ENCODE peak calls at places on chromosome 12, in six cellular contexts. Y is trophoblast cell, Q is H9, X is IMR-90, V is H1, D is mesenchymal stem cell. G is an unnamed sample.

GRCh38 chr12:108842364-108842763 is 15.0 kb downstream of the SSH1 start:
- DNase-seq in X (no peak), D (no peak), Q (no peak), Y (no peak), V (no peak), G (no peak)

GRCh38 chr12:111692575-111693210 is 6.8 kb downstream of the ACAD10 start:
- DNase-seq in D (peak), V (peak), Q (peak), Y (peak), X (peak), G (no peak)

GRCh38 chr12:24902521-24903304 is 46.2 kb downstream of the BCAT1 start:
- DNase-seq in X (no peak), Y (no peak), D (peak), V (peak), Q (peak), G (no peak)

GRCh38 chr12:124302241-124302806 is 7.4 kb downstream of the RFLNA start:
- DNase-seq in Y (no peak), V (no peak), X (no peak), Q (no peak), D (no peak), G (no peak)

GRCh38 chr12:21169878-21170472 is 39.0 kb downstream of the SLCO1B1 start:
- DNase-seq in D (peak), Y (peak), V (peak), X (peak), Q (peak), G (peak)

GRCh38 chr12:27780612-27781408 is 774 bp upstream of the MANSC4 start:
- DNase-seq in Y (peak), V (peak), X (peak), Q (peak), D (peak), G (peak)

GRCh38 chr12:28313631-28314030 is 123.4 kb downstream of the CCDC91 start:
- DNase-seq in D (peak), Q (no peak), Y (peak), V (no peak), X (peak), G (no peak)

GRCh38 chr12:64992641-64993040 is 128.5 kb downstream of the WIF1 start:
- DNase-seq in D (no peak), Y (no peak), V (no peak), Q (peak), X (no peak), G (no peak)

GRCh38 chr12:32098112-32098511 is 8.5 kb upstream of the BICD1 start:
- DNase-seq in X (no peak), Y (no peak), Q (no peak), V (no peak), D (no peak), G (no peak)

GRCh38 chr12:72511906-72512305 is 239.7 kb downstream of the TRHDE start:
- DNase-seq in D (peak), X (peak), Y (no peak), V (no peak), Q (no peak), G (peak)

GRCh38 chr12:117580718-117581062 is 219.3 kb upstream of the NOS1 start:
- DNase-seq in Y (no peak), V (peak), X (no peak), D (no peak), Q (peak), G (peak)

GRCh38 chr12:53289891-53290290 is 5.5 kb upstream of the PFDN5 start:
- DNase-seq in X (peak), V (no peak), Q (no peak), D (no peak), Y (no peak), G (no peak)

GRCh38 chr12:15770021-15770420 is 19.2 kb downstream of the EPS8 start:
- DNase-seq in X (no peak), V (no peak), Q (no peak), D (no peak), Y (no peak), G (no peak)

GRCh38 chr12:39798429-39798828 is 178.8 kb upstream of the ABCD2 start:
- DNase-seq in Q (no peak), X (no peak), V (no peak), Y (no peak), D (no peak), G (no peak)

GRCh38 chr12:115758886-115759620 is 518.4 kb downstream of the MED13L start:
- DNase-seq in Q (no peak), V (no peak), X (no peak), Y (no peak), D (no peak), G (no peak)
- H2AFZ ChIP-seq in Q (no peak), V (peak), X (no peak), Y (no peak), D (no peak), G (no peak)

GRCh38 chr12:79547044-79547734 is 143.6 kb downstream of the PAWR start:
- DNase-seq in V (peak), X (peak), Q (peak), D (no peak), Y (peak), G (peak)

GRCh38 chr12:79549531-79550271 is 141.1 kb downstream of the PAWR start:
- DNase-seq in Y (peak), Q (no peak), X (peak), D (peak), V (no peak), G (no peak)

GRCh38 chr12:79547735-79548347 is 142.9 kb downstream of the PAWR start:
- DNase-seq in V (no peak), Q (peak), X (peak), Y (peak), D (peak), G (peak)

GRCh38 chr12:79548525-79548924 is 142.2 kb downstream of the PAWR start:
- DNase-seq in V (no peak), D (no peak), X (no peak), Y (no peak), Q (no peak), G (no peak)

GRCh38 chr12:79546461-79547043 is 144.2 kb downstream of the PAWR start:
- DNase-seq in Q (no peak), X (no peak), Y (peak), V (no peak), D (no peak), G (no peak)
- H2BK5ac ChIP-seq in Q (no peak), X (peak), Y (peak), V (peak), D (peak), G (no peak)

DNA sequence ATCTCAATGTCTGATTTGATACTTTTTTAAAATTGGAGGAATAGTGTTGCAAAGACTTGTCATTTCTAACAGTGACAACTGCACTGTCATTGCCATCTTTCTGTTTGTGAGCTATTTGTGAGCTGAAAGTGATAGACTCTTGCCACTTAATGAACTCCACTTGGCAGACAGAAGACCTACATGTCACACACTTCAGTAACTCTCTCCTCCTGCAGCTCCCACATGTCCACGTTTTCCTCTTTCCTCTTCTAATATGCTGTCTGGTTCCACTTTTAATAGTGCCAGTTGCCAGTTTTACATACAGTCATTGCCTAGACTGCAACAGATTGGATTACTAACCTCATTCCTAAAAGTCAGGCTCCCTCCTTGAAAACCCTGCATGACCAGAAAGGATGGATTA is 121.5 kb downstream of the CAPZA3 start:
- DNase-seq in D (no peak), Q (no peak), X (no peak), V (no peak), Y (no peak), G (no peak)
- H2AFZ ChIP-seq in D (no peak), Q (no peak), X (no peak), V (no peak), Y (no peak), G (no peak)

GRCh38 chr12:26723379-26724308 is 109.3 kb downstream of the ITPR2 start:
- DNase-seq in Q (no peak), V (no peak), Y (peak), D (peak), X (peak), G (no peak)

GRCh38 chr12:26724309-26724702 is 108.7 kb downstream of the ITPR2 start:
- DNase-seq in D (no peak), X (no peak), Q (no peak), Y (no peak), V (no peak), G (no peak)

GRCh38 chr12:26721800-26722199 is 111.2 kb downstream of the ITPR2 start:
- DNase-seq in V (no peak), Q (no peak), X (no peak), Y (no peak), D (no peak), G (no peak)

GRCh38 chr12:26715232-26715631 is 117.8 kb downstream of the ITPR2 start:
- DNase-seq in D (no peak), X (no peak), V (no peak), Q (no peak), Y (no peak), G (no peak)

GRCh38 chr12:26719852-26720251 is 113.1 kb downstream of the ITPR2 start:
- DNase-seq in D (no peak), X (no peak), V (no peak), Q (no peak), Y (no peak), G (no peak)
- H2BK5ac ChIP-seq in D (no peak), X (no peak), V (no peak), Q (no peak), Y (no peak), G (no peak)

GRCh38 chr12:132432721-132433577 is 57.0 kb upstream of the FBRSL1 start:
- DNase-seq in X (peak), Y (no peak), V (no peak), D (no peak), Q (no peak), G (no peak)

GRCh38 chr12:132429932-132430643 is 59.9 kb upstream of the FBRSL1 start:
- DNase-seq in Y (no peak), V (peak), D (no peak), X (no peak), Q (peak), G (no peak)

GRCh38 chr12:132429122-132429931 is 60.6 kb upstream of the FBRSL1 start:
- DNase-seq in Y (no peak), Q (peak), V (peak), D (no peak), X (no peak), G (no peak)

GRCh38 chr12:132432126-132432525 is 57.8 kb upstream of the FBRSL1 start:
- DNase-seq in Y (no peak), D (no peak), X (no peak), V (no peak), Q (no peak), G (no peak)

DNA sequence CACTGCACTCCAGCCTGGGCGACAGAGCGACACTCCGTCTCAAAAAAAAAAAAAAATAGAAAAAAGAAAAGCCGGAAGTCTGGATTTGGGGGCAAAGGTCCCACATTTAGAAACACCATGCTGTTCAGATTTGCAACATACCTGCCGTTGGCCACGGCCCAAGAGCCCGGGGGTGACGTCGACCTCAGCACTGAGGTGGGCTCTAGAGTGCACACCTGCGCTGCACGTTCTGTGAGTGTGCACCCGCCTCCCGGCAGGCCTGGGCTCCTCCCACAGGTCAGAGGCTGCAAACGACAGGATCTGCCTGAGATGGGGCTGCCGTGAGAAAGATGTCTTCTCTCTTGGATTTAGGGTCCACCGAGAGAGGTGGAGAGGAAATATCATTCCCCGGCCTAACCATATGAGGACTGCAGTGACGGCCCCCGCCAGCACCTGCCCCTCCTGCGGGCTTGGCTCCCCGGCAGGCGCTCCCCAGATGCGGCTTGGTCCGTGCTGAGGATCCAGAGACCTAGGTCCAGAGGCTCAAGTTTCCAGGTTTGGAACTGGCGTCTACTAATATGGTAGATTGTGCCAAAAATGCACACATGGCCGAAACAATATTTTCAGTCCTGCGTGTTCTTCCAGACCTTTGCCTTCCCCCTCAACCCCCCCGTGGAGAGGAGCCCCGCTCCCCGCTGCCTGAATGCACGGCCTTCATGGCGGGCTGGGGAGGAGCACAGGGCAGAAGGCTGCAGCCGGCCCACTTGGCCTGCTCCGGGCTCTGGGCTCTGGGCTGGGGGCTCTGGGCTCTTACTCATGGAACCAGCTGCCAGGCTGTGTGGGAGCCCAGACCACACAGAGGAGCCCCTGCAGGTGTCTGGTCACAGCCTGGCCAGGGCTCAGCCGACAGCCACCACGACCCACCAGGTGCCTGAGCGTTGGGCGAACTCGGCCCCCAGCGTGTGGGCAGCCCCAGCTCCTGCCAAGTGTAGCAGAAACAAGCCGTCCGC is 58.8 kb upstream of the FBRSL1 start:
- DNase-seq in X (no peak), Q (no peak), D (no peak), Y (no peak), V (no peak), G (no peak)
- H2AFZ ChIP-seq in X (no peak), Q (no peak), D (no peak), Y (no peak), V (no peak), G (no peak)

GRCh38 chr12:47308672-47309071 is 228.9 kb upstream of the AMIGO2 start:
- DNase-seq in Y (no peak), D (no peak), X (no peak), Q (no peak), V (no peak), G (no peak)

GRCh38 chr12:47306130-47306529 is 226.4 kb upstream of the AMIGO2 start:
- DNase-seq in X (no peak), Y (no peak), D (no peak), Q (no peak), V (no peak), G (no peak)

GRCh38 chr12:47305464-47305863 is 225.7 kb upstream of the AMIGO2 start:
- DNase-seq in Q (no peak), Y (no peak), V (no peak), D (no peak), X (no peak), G (no peak)

GRCh38 chr12:47311011-47311410 is 231.3 kb upstream of the AMIGO2 start:
- DNase-seq in D (no peak), Y (no peak), Q (no peak), V (no peak), X (no peak), G (no peak)

GRCh38 chr12:47307680-47308399 is 228.1 kb upstream of the AMIGO2 start:
- DNase-seq in V (no peak), X (peak), D (peak), Q (peak), Y (peak), G (peak)
- H2BK5ac ChIP-seq in V (no peak), X (peak), D (no peak), Q (no peak), Y (no peak), G (no peak)

DNA sequence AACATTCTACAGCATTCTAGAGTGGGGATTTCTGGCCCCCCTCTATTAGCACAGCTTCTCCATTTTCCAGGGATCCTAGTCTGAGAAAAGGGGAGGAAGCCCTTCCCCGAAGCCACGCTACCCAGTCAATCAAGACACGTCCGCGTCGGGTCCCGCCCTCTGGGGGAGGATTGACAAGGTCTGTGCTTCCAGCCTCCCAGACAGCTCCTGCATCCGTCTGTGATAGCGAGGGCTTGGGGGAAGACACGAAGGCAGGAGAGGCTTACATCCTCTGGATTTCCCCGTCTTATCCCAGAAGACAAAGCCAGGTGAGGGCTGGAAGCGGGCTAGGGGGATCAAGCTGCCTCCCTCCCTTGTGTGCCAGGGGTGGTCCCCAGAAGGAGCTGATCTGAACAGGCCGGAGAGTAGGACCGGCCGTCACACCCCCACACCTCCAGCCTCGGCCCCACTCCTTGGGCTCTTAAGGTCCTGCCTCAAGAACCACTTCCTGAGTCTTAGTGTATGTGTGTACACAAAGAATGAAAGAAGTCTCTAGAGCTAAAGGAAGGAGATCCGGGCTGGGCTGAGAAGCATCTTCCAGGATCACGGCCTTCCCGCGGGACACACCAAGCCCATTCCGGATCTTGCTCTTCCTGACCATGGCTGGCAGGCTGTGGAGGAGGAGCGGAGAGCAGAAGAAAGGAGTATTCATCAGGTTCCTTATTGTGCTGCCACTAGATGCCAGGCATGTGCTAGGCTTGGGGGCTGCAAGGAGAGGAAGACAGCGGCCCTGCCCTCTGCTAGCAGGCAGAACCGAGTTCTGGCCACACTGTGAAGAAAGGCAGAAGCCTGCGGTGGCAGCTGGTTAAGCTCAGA is 1.0 kb upstream of the CD63 start:
- DNase-seq in Q (peak), D (peak), Y (peak), X (peak), V (no peak), G (peak)
- H2AFZ ChIP-seq in Q (no peak), D (no peak), Y (peak), X (peak), V (no peak), G (peak)

GRCh38 chr12:6123258-6123657 is 1.2 kb downstream of the VWF start:
- DNase-seq in Q (no peak), X (no peak), Y (no peak), D (no peak), V (no peak), G (no peak)

GRCh38 chr12:6122211-6122610 is 2.3 kb downstream of the VWF start:
- DNase-seq in Q (no peak), X (no peak), D (no peak), V (no peak), Y (no peak), G (no peak)

GRCh38 chr12:6118891-6119568 is 5.4 kb downstream of the VWF start:
- DNase-seq in Y (no peak), Q (no peak), X (no peak), V (no peak), D (no peak), G (no peak)

GRCh38 chr12:6120796-6121473 is 3.5 kb downstream of the VWF start:
- DNase-seq in V (no peak), Y (no peak), Q (no peak), X (no peak), D (no peak), G (no peak)

DNA sequence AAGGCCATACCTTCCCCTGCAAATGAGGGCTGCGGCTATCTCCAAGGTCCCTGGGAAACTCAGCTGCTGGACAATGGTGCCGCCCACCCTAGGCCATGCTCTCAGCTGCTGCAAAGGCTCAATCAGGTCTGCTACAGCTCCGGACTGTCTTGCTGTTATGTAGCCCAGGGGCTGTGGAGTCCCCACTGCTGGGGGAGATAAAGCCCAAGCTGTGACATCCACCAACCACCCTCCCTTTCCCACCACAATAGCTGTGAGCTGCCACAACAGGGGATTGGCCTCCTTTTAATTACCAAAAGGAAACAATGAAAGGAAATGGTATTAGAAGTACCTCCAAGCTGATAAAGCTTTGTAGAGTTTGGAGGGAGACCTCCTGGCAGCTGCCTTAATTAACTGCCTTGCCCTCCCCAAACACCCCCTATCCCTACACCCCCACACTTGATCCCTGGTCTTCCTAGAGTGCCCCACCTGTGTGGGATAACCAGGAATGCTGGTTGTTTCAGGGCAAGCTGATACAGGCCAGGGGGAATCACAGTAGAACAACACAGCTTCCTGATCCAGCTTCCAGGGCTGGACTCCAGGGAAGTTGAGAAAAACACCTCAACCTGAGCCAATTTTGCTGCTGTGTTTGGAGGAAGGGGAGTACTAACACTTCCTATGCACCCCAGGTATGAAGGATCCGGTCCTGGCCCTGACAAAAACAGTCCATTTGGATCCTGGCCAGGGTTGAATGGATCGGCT is at the start of gene VWF:
- DNase-seq in V (no peak), Y (no peak), X (no peak), Q (no peak), D (no peak), G (no peak)
- H2BK5ac ChIP-seq in V (no peak), Y (no peak), X (no peak), Q (no peak), D (no peak), G (peak)

G was measured in neuronal stem cell.